ENCODE peak calls at places on chromosomes 6 and 20, in four cellular contexts. M is A549, Q is neural progenitor cell, T is foreskin fibroblast. V is an unnamed sample.

GRCh38 chr6:84696181-84696580 is 68.2 kb downstream of the TBX18 start:
- DNase-seq in T (no peak), Q (no peak), M (no peak), V (no peak)

GRCh38 chr6:2854394-2854982 is 12.8 kb upstream of the SERPINB1 start:
- DNase-seq in M (no peak), T (no peak), Q (no peak), V (no peak)

GRCh38 chr20:7950387-7950786 is 10.1 kb upstream of the HAO1 start:
- DNase-seq in Q (no peak), M (no peak), T (no peak), V (no peak)

GRCh38 chr6:104896914-104897313 is 37.2 kb upstream of the HACE1 start:
- DNase-seq in Q (no peak), M (no peak), T (no peak), V (no peak)

GRCh38 chr6:101086473-101086872 is 205.3 kb upstream of the ASCC3 start:
- DNase-seq in T (no peak), Q (peak; percentile 9), M (no peak), V (no peak)

GRCh38 chr20:23782366-23782983 is 31.7 kb upstream of the CST1 start:
- DNase-seq in T (peak; percentile 8), M (peak; percentile 48), Q (peak; percentile 46), V (no peak)

GRCh38 chr6:137497722-137498463 is 3.7 kb upstream of the OLIG3 start:
- DNase-seq in T (no peak), M (no peak), Q (peak; percentile 58), V (no peak)

GRCh38 chr6:64691069-64691468 is 1016.0 kb downstream of the EYS start:
- DNase-seq in Q (no peak), M (no peak), T (no peak), V (no peak)

GRCh38 chr6:35970181-35970580 is 49.3 kb upstream of the SRPK1 start:
- DNase-seq in M (no peak), T (peak; percentile 61), Q (no peak), V (no peak)

GRCh38 chr6:100296810-100297544 is 167.7 kb downstream of the SIM1 start:
- DNase-seq in M (peak; percentile 77), T (peak; percentile 88), Q (no peak), V (peak; percentile 88)

GRCh38 chr6:85464260-85464644 is 14.4 kb downstream of the NT5E start:
- DNase-seq in T (peak; percentile 97), M (peak; percentile 58), Q (no peak), V (peak; percentile 95)

GRCh38 chr6:18053071-18053475 is 65.6 kb upstream of the KIF13A start:
- DNase-seq in T (peak; percentile 25), M (no peak), Q (no peak), V (no peak)

GRCh38 chr6:3075522-3076113 is 7.3 kb downstream of the RIPK1 start:
- DNase-seq in M (no peak), Q (no peak), T (no peak), V (no peak)

GRCh38 chr20:6501061-6501460 is 266.4 kb upstream of the BMP2 start:
- DNase-seq in T (peak; percentile 46), Q (no peak), M (peak; percentile 13), V (peak; percentile 75)

GRCh38 chr20:58457083-58457680 is 58.0 kb downstream of the APCDD1L start:
- DNase-seq in Q (no peak), T (peak; percentile 28), M (no peak), V (peak; percentile 87)

GRCh38 chr6:110649704-110650103 is 165.6 kb downstream of the CDK19 start:
- DNase-seq in T (no peak), Q (no peak), M (no peak), V (no peak)

GRCh38 chr6:134446228-134446848 is 128.4 kb upstream of the SGK1 start:
- DNase-seq in M (no peak), Q (no peak), T (no peak), V (no peak)

GRCh38 chr6:170296423-170296745 is 5.5 kb upstream of the DLL1 start:
- DNase-seq in T (no peak), M (no peak), Q (peak; percentile 91), V (no peak)
- H3K4me3 ChIP-seq in T (no peak overlapping the region), M (peak overlapping the region; percentile 53), Q (peak overlapping the region; percentile 94), V (peak overlapping the region; percentile 47)

GRCh38 chr20:47042464-47042863 is 147.8 kb downstream of the EYA2 start:
- DNase-seq in Q (no peak), T (no peak), M (no peak), V (no peak)
- H3K4me3 ChIP-seq in Q (no peak overlapping the region), T (no peak overlapping the region), M (no peak overlapping the region), V (no peak overlapping the region)

GRCh38 chr6:14734052-14734415 is 511.8 kb upstream of the JARID2 start:
- DNase-seq in Q (no peak), T (no peak), M (no peak), V (no peak)

GRCh38 chr6:14730654-14731053 is 515.2 kb upstream of the JARID2 start:
- DNase-seq in T (peak; percentile 35), M (no peak), Q (no peak), V (no peak)

GRCh38 chr6:14731638-14732037 is 514.2 kb upstream of the JARID2 start:
- DNase-seq in M (no peak), Q (no peak), T (no peak), V (no peak)

GRCh38 chr6:14732845-14733757 is 512.8 kb upstream of the JARID2 start:
- DNase-seq in Q (no peak), M (peak; percentile 58), T (peak; percentile 74), V (no peak)

GRCh38 chr6:14732226-14732844 is 513.5 kb upstream of the JARID2 start:
- DNase-seq in T (no peak), Q (no peak), M (no peak), V (no peak)
- H3K4me3 ChIP-seq in T (no peak overlapping the region), Q (no peak overlapping the region), M (no peak overlapping the region), V (no peak overlapping the region)

DNA sequence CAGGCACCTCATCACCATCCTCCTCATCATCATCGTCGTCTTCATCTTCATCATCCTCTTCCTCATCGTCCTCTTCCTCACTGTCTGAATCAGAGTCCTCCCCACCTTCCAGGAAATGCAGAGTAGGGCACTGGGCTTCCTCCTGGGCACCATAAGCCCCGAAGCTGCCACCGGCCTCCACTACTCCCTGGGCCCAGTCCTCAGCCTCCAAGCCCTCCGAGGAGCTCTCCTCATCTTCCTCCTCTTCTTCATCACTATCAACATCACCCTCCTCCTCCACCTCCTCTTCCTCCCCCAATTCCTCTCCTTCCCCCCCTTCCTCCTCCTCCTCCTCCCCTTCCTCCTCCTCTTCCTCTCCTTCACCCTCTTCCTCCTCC is 1.7 kb downstream of the CENPB start:
- DNase-seq in T (no peak), M (no peak), Q (no peak), V (no peak)
- H3K4me3 ChIP-seq in T (peak overlapping the region; percentile 81), M (peak overlapping the region; percentile 86), Q (no peak overlapping the region), V (peak overlapping the region; percentile 63)

GRCh38 chr20:57030611-57031600 is 235.5 kb downstream of the BMP7 start:
- DNase-seq in T (peak; percentile 80), Q (no peak), M (no peak), V (no peak)
- H3K4me3 ChIP-seq in T (no peak overlapping the region), Q (no peak overlapping the region), M (no peak overlapping the region), V (no peak overlapping the region)

DNA sequence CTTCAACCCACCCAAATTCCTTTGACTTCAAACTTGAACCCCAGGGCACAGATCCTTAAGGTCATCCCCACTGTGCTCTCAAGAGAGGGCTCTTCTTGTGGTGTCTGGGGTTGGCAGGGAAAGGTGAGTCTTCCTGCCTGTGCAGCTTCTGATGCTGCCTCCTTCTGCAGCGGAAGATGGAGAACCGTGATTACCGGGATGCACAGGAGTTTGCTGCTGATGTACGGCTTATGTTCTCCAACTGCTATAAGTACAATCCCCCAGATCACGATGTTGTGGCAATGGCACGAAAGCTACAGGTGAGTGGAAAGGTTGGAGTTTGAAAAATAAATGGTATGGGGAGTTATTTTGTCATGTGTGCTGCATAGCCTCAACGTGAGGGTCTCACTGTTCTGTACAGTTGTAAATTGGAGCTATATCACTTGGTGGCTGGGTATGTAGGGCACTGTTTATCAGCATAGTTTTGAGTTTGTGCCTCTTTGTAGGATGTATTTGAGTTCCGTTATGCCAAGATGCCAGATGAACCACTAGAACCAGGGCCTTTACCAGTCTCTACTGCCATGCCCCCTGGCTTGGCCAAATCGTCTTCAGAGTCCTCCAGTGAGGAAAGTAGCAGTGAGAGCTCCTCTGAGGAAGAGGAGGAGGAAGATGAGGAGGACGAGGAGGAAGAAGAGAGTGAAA is 9.0 kb downstream of the BRD2 start:
- DNase-seq in M (no peak), T (no peak), Q (no peak), V (no peak)
- H3K4me3 ChIP-seq in M (no peak overlapping the region), T (peak overlapping the region; percentile 1), Q (no peak overlapping the region), V (no peak overlapping the region)

V was measured in skeletal muscle cell.